ENCODE peak calls at places on chromosomes 12 and 14, in six cellular contexts. One of them, this sample, is unnamed.

GRCh38 chr14:90179809-90180779 is 76.3 kb upstream of the PSMC1 start:
- DNase-seq in AG04450: no peak
- DNase-seq in cardiac fibroblast: no peak
- DNase-seq in right lobe of liver: no peak
- DNase-seq in occipital lobe: no peak
- DNase-seq in GM12878: no peak
- DNase-seq in this sample: no peak

GRCh38 chr12:116922194-116922897 is 11.6 kb downstream of the FBXW8 start:
- DNase-seq in right lobe of liver: no peak
- DNase-seq in AG04450: no peak
- DNase-seq in cardiac fibroblast: peak; percentile 25
- DNase-seq in occipital lobe: no peak
- DNase-seq in GM12878: peak; percentile 50
- DNase-seq in this sample: no peak

GRCh38 chr12:8953773-8954402 is 4.4 kb upstream of the M6PR start:
- DNase-seq in AG04450: no peak
- DNase-seq in right lobe of liver: no peak
- DNase-seq in GM12878: no peak
- DNase-seq in occipital lobe: no peak
- DNase-seq in cardiac fibroblast: no peak
- DNase-seq in this sample: no peak

GRCh38 chr14:61326847-61327246 is 5.5 kb downstream of the PRKCH start:
- DNase-seq in occipital lobe: no peak
- DNase-seq in AG04450: no peak
- DNase-seq in GM12878: no peak
- DNase-seq in cardiac fibroblast: peak; percentile 62
- DNase-seq in right lobe of liver: peak; percentile 75
- DNase-seq in this sample: no peak

GRCh38 chr14:28603606-28604005 is 163.0 kb upstream of the FOXG1 start:
- DNase-seq in right lobe of liver: no peak
- DNase-seq in cardiac fibroblast: peak; percentile 33
- DNase-seq in AG04450: no peak
- DNase-seq in occipital lobe: no peak
- DNase-seq in GM12878: no peak
- DNase-seq in this sample: no peak

GRCh38 chr12:84599539-84599938 is 313.1 kb downstream of the SLC6A15 start:
- DNase-seq in right lobe of liver: no peak
- DNase-seq in cardiac fibroblast: peak; percentile 27
- DNase-seq in AG04450: no peak
- DNase-seq in GM12878: no peak
- DNase-seq in occipital lobe: no peak
- DNase-seq in this sample: no peak

GRCh38 chr14:21988413-21988812 is 314.8 kb upstream of the OR4E1 start:
- DNase-seq in GM12878: no peak
- DNase-seq in occipital lobe: no peak
- DNase-seq in AG04450: no peak
- DNase-seq in cardiac fibroblast: no peak
- DNase-seq in right lobe of liver: no peak
- DNase-seq in this sample: no peak

GRCh38 chr12:97229036-97229435 is 233.6 kb upstream of the RMST start:
- DNase-seq in right lobe of liver: no peak
- DNase-seq in AG04450: no peak
- DNase-seq in GM12878: no peak
- DNase-seq in occipital lobe: no peak
- DNase-seq in cardiac fibroblast: no peak
- DNase-seq in this sample: no peak

GRCh38 chr14:103396463-103396862 is 11.2 kb downstream of the MARK3 start:
- DNase-seq in GM12878: no peak
- DNase-seq in occipital lobe: no peak
- DNase-seq in AG04450: no peak
- DNase-seq in right lobe of liver: no peak
- DNase-seq in cardiac fibroblast: no peak
- DNase-seq in this sample: no peak

GRCh38 chr14:68174446-68174845 is 354.9 kb downstream of the RAD51B start:
- DNase-seq in occipital lobe: no peak
- DNase-seq in cardiac fibroblast: no peak
- DNase-seq in GM12878: no peak
- DNase-seq in right lobe of liver: no peak
- DNase-seq in AG04450: no peak
- DNase-seq in this sample: no peak

GRCh38 chr14:96574633-96575191 is 72.5 kb downstream of the PAPOLA start:
- DNase-seq in cardiac fibroblast: peak; percentile 84
- DNase-seq in right lobe of liver: no peak
- DNase-seq in GM12878: no peak
- DNase-seq in occipital lobe: no peak
- DNase-seq in AG04450: peak; percentile 52
- DNase-seq in this sample: no peak

GRCh38 chr12:12872139-12872933 is 19.0 kb upstream of the GPRC5A start:
- DNase-seq in right lobe of liver: no peak
- DNase-seq in cardiac fibroblast: peak; percentile 80
- DNase-seq in AG04450: no peak
- DNase-seq in occipital lobe: no peak
- DNase-seq in GM12878: no peak
- DNase-seq in this sample: no peak